ENCODE peak calls at places on chromosomes 12 and 14, in seven cellular contexts. D is memory B cell, Q is EL, A is fibroblast of lung, O is esophagus squamous epithelium, T is HT-29, K is HT1080. Y is an unnamed sample.

GRCh38 chr12:132384916-132385315 is 55.5 kb upstream of the GALNT9 start:
- DNase-seq in Q (no peak), A (no peak), O (no peak), T (no peak), K (no peak), D (no peak), Y (no peak)

GRCh38 chr12:90239740-90240260 is 531.2 kb upstream of the ATP2B1 start:
- DNase-seq in T (no peak), K (no peak), D (no peak), A (no peak), O (no peak), Q (no peak), Y (no peak)

GRCh38 chr12:126936181-126936851 is 1330.7 kb upstream of the TMEM132C start:
- DNase-seq in T (no peak), Q (peak), O (no peak), A (no peak), K (peak), D (no peak), Y (no peak)

GRCh38 chr12:2439332-2440100 is 355.3 kb upstream of the FKBP4 start:
- DNase-seq in K (no peak), A (no peak), D (no peak), O (no peak), T (no peak), Q (no peak), Y (no peak)

GRCh38 chr12:116336542-116337065 is 59.1 kb upstream of the MED13L start:
- DNase-seq in K (peak), Q (peak), T (no peak), O (peak), D (peak), A (peak), Y (no peak)

GRCh38 chr14:64092338-64092737 is 201.8 kb downstream of the ESR2 start:
- DNase-seq in D (no peak), A (no peak), K (no peak), T (no peak), O (no peak), Q (no peak), Y (no peak)

GRCh38 chr14:71651228-71651627 is 281.0 kb upstream of the RGS6 start:
- DNase-seq in A (peak), O (no peak), K (peak), Q (peak), T (no peak), D (no peak), Y (no peak)

GRCh38 chr12:79614730-79615129 is 76.0 kb downstream of the PAWR start:
- DNase-seq in D (no peak), T (no peak), K (no peak), A (no peak), O (no peak), Q (no peak), Y (no peak)

GRCh38 chr14:58731465-58732330 is 93.9 kb downstream of the DACT1 start:
- DNase-seq in Q (peak), O (no peak), K (peak), D (no peak), A (peak), T (peak), Y (no peak)

GRCh38 chr12:125330645-125331341 is 265.6 kb downstream of the AACS start:
- DNase-seq in Q (peak), O (no peak), T (peak), K (peak), A (peak), D (peak), Y (peak)

GRCh38 chr14:102501751-102502315 is 7.7 kb downstream of the ANKRD9 start:
- DNase-seq in K (no peak), T (no peak), O (no peak), Q (no peak), D (no peak), A (no peak), Y (no peak)

GRCh38 chr14:74988131-74988530 is 14.6 kb upstream of the EIF2B2 start:
- DNase-seq in Q (peak), K (peak), T (peak), D (no peak), A (no peak), O (no peak), Y (no peak)

GRCh38 chr12:59737725-59738463 is 142.1 kb downstream of the SLC16A7 start:
- DNase-seq in A (peak), T (no peak), K (no peak), Q (peak), O (no peak), D (no peak), Y (no peak)

GRCh38 chr12:50621435-50622304 is 116.9 kb downstream of the DIP2B start:
- DNase-seq in Q (no peak), T (no peak), O (no peak), A (no peak), D (no peak), K (no peak), Y (peak)

GRCh38 chr12:89707992-89708792 is 446 bp downstream of the ATP2B1 start:
- DNase-seq in K (no peak), D (peak), T (peak), O (no peak), Q (peak), A (no peak), Y (peak)

GRCh38 chr14:21990116-21990515 is 316.5 kb upstream of the OR4E1 start:
- DNase-seq in A (no peak), T (peak), D (no peak), K (no peak), Q (no peak), O (no peak), Y (peak)

GRCh38 chr14:38116895-38117294 is 90.8 kb upstream of the SSTR1 start:
- DNase-seq in D (no peak), O (no peak), T (no peak), A (no peak), Q (no peak), K (no peak), Y (no peak)

GRCh38 chr12:52464921-52465320 is 8.7 kb downstream of the KRT6C start:
- DNase-seq in Q (no peak), A (no peak), O (no peak), D (no peak), K (no peak), T (no peak), Y (no peak)

GRCh38 chr12:7108928-7109920 is at the start of gene C1RL:
- DNase-seq in T (peak), K (peak), A (peak), D (peak), Q (peak), O (peak), Y (peak)

GRCh38 chr14:102485693-102486512 is 23.7 kb downstream of the ANKRD9 start:
- DNase-seq in O (no peak), D (no peak), A (no peak), K (no peak), T (no peak), Q (no peak), Y (no peak)

GRCh38 chr12:102167821-102168605 is 29.6 kb downstream of the PMCH start:
- DNase-seq in T (no peak), A (peak), K (no peak), Q (no peak), O (no peak), D (no peak), Y (no peak)

GRCh38 chr12:122072031-122072970 is 6.3 kb upstream of the MLXIP start:
- DNase-seq in Q (peak), O (no peak), K (peak), D (no peak), T (no peak), A (peak), Y (peak)

GRCh38 chr12:19287302-19287701 is 152.0 kb upstream of the AEBP2 start:
- DNase-seq in D (no peak), O (no peak), T (no peak), Q (no peak), A (no peak), K (no peak), Y (no peak)

Y was measured in neural progenitor cell.